ENCODE peak calls at places on chromosomes 3 and 15, in seven cellular contexts. B, V, C, P, O, H and K are unnamed samples.

GRCh38 chr3:13353936-13354542 is 66.1 kb downstream of the NUP210 start:
- DNase-seq in B (no peak), C (no peak), P (peak; percentile 11), O (no peak), H (peak; percentile 16), V (no peak), K (no peak)

GRCh38 chr3:45786801-45787495 is 9.4 kb downstream of the SLC6A20 start:
- DNase-seq in P (no peak), C (no peak), V (no peak), O (no peak), H (no peak), B (no peak), K (no peak)

GRCh38 chr15:40011303-40011702 is 27.7 kb downstream of the SRP14 start:
- DNase-seq in P (no peak), H (no peak), B (no peak), V (no peak), O (no peak), C (no peak), K (no peak)

GRCh38 chr15:89822030-89822429 is 7.4 kb upstream of the ANPEP start:
- DNase-seq in O (no peak), V (no peak), B (no peak), H (no peak), C (no peak), P (peak; percentile 65), K (no peak)

GRCh38 chr15:44427756-44428724 is 611 bp downstream of the CTDSPL2 start:
- DNase-seq in O (peak; percentile 71), B (no peak), C (no peak), V (no peak), P (peak; percentile 34), H (peak; percentile 86), K (no peak)

GRCh38 chr15:51580385-51580784 is 42.2 kb downstream of the DMXL2 start:
- DNase-seq in O (no peak), P (no peak), C (no peak), B (no peak), H (peak; percentile 9), V (no peak), K (no peak)

GRCh38 chr15:55344206-55344605 is 25.2 kb downstream of the PIGB start:
- DNase-seq in B (no peak), H (peak; percentile 34), O (no peak), P (no peak), V (no peak), C (no peak), K (no peak)

GRCh38 chr15:42723068-42723467 is 13.9 kb downstream of the CDAN1 start:
- DNase-seq in P (peak; percentile 18), H (peak; percentile 19), V (no peak), B (no peak), C (no peak), O (no peak), K (no peak)

GRCh38 chr15:43763819-43764446 is 12.8 kb downstream of the ELL3 start:
- DNase-seq in O (no peak), H (no peak), V (no peak), C (no peak), P (no peak), B (no peak), K (no peak)

GRCh38 chr3:126571078-126571477 is 12.3 kb upstream of the C3orf22 start:
- DNase-seq in P (no peak), O (no peak), C (no peak), B (no peak), V (no peak), H (no peak), K (no peak)

GRCh38 chr3:48155122-48155521 is 33.1 kb downstream of the CDC25A start:
- DNase-seq in C (no peak), O (no peak), H (no peak), B (no peak), V (peak; percentile 77), P (peak; percentile 81), K (no peak)

GRCh38 chr3:112101946-112102345 is 15.8 kb downstream of the C3orf52 start:
- DNase-seq in O (no peak), B (no peak), P (peak; percentile 49), H (no peak), V (peak; percentile 49), C (no peak), K (no peak)

GRCh38 chr3:44024194-44024593 is 217.5 kb upstream of the TOPAZ1 start:
- DNase-seq in O (no peak), C (no peak), P (no peak), B (no peak), H (no peak), V (no peak), K (no peak)
- TF ChIP-seq CTCF in O (no peak), C (no peak), P (no peak), B (no peak), H (no peak), V (no peak), K (no peak)

GRCh38 chr3:14544282-14545250 is 4.4 kb upstream of the GRIP2 start:
- DNase-seq in B (no peak), P (no peak), C (no peak), O (no peak), V (no peak), H (no peak), K (no peak)
- TF ChIP-seq CTCF in B (no peak), P (no peak), C (no peak), O (no peak), V (no peak), H (no peak), K (no peak)

GRCh38 chr15:53962646-53963561 is 15.3 kb upstream of the UNC13C start:
- DNase-seq in V (no peak), P (peak; percentile 50), O (peak; percentile 21), H (peak; percentile 33), C (peak; percentile 10), B (no peak), K (no peak)
- TF ChIP-seq CTCF in V (peak; percentile 3), P (peak; percentile 67), O (peak; percentile 38), H (peak; percentile 61), C (peak; percentile 75), B (peak; percentile 6), K (peak; percentile 52)

GRCh38 chr3:124345845-124346244 is 353.9 kb upstream of the ROPN1 start:
- DNase-seq in C (no peak), H (no peak), P (no peak), B (no peak), O (no peak), V (no peak), K (no peak)

GRCh38 chr3:124346487-124346886 is 354.6 kb upstream of the ROPN1 start:
- DNase-seq in C (no peak), B (no peak), V (no peak), O (no peak), H (no peak), P (no peak), K (no peak)

GRCh38 chr3:124347418-124347817 is 355.5 kb upstream of the ROPN1 start:
- DNase-seq in C (no peak), V (no peak), O (no peak), P (peak; percentile 11), B (no peak), H (no peak), K (no peak)

GRCh38 chr3:124352143-124352528 is 360.2 kb upstream of the ROPN1 start:
- DNase-seq in C (no peak), V (no peak), P (no peak), B (no peak), O (no peak), H (no peak), K (no peak)

GRCh38 chr3:124351430-124352142 is 359.7 kb upstream of the ROPN1 start:
- DNase-seq in H (peak; percentile 82), O (peak; percentile 50), V (peak; percentile 34), C (no peak), B (peak; percentile 66), P (peak; percentile 64), K (peak; percentile 52)
- TF ChIP-seq CTCF in H (peak; percentile 86), O (peak; percentile 62), V (peak; percentile 58), C (peak; percentile 65), B (no peak), P (peak; percentile 65), K (peak; percentile 52)

GRCh38 chr3:50147447-50147846 is 7.7 kb upstream of the SEMA3F start:
- DNase-seq in H (no peak), O (no peak), C (no peak), B (no peak), V (no peak), P (no peak), K (no peak)

GRCh38 chr3:50147861-50148260 is 7.3 kb upstream of the SEMA3F start:
- DNase-seq in C (no peak), O (no peak), P (no peak), H (no peak), B (no peak), V (peak; percentile 24), K (no peak)

GRCh38 chr3:50150404-50150750 is 4.7 kb upstream of the SEMA3F start:
- DNase-seq in H (no peak), P (no peak), V (no peak), O (no peak), C (no peak), B (no peak), K (no peak)

GRCh38 chr3:50147016-50147415 is 8.1 kb upstream of the SEMA3F start:
- DNase-seq in O (no peak), V (no peak), B (no peak), P (no peak), H (no peak), C (no peak), K (no peak)

DNA sequence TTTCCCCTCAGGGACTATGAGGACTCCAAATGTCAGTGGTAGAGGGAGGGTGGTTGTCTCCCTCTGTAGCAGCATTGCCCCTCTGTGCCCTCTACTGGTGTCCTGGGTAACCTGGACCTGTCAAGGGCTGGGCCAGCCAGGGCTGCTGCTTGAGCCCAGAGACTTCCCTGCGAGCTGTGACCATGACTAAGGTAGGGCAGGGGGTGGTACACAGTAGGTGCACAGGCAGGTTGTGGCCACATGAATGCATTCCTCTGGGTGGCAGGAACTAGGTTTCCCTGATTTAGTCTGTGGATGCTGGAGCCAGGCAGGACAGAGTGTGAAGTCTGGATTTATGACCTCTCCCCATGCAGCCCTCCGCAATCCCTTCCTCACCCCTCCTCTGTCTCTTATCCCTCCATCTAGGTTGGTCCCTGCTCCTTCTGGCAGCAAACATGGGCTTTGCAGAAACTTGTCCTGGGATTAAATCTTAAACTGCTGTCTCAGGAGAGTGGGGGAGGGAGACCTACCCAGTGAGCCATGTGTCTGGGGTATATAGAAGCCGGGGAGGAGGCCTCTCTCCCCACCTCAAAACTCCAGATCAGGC is 8.7 kb upstream of the SEMA3F start:
- DNase-seq in P (peak; percentile 44), B (no peak), C (no peak), V (no peak), H (no peak), O (no peak), K (no peak)
- TF ChIP-seq CTCF in P (no peak), B (no peak), C (no peak), V (no peak), H (peak; percentile 16), O (no peak), K (no peak)

GRCh38 chr3:10366681-10367101 is 45.8 kb upstream of the SEC13 start:
- DNase-seq in C (no peak), O (peak; percentile 22), P (peak; percentile 88), V (peak; percentile 96), H (peak; percentile 36), B (no peak), K (no peak)
- TF ChIP-seq CTCF in C (no peak), O (no peak), P (no peak), V (no peak), H (no peak), B (no peak), K (no peak)

DNA sequence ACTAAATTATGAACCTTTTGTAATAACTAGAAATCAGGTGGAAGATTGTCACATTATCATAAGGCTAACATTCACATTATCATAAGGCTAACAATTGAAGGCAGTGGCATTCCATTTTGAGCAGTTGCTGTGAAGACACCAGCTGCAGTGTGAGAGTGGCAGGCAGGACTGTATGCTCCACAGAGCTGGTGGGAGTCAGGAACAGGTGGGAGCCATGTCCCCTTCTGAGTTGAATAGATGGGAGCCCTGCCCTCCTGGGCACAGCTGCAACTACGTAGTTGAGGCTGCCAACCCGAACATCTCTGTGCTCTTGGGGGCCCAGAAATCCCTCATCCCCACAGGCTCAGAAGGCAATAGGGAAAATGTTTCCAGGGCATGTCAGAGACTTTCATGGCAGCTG is 1627.6 kb downstream of the SI start:
- DNase-seq in P (no peak), B (no peak), C (no peak), V (no peak), O (no peak), H (no peak), K (no peak)
- TF ChIP-seq CTCF in P (no peak), B (no peak), C (no peak), V (no peak), O (no peak), H (no peak), K (no peak)